ENCODE peak calls at places on chromosomes 1 and 21, in nine cellular contexts. One of them, this sample, is unnamed.

GRCh38 chr1:206117151-206117948 is at the start of gene AVPR1B:
- DNase-seq in left ventricle myocardium inferior: peak
- DNase-seq in fibroblast of lung: peak
- DNase-seq in pancreas: peak
- DNase-seq in iPS DF 6.9: no peak
- DNase-seq in GM03348: peak
- DNase-seq in GM23338: peak
- DNase-seq in DMS 273 treated with DMSO at 0.1 percent for 48 hours: no peak
- DNase-seq in activated T-cell treated with anti-CD3 and anti-CD28 coated beads for 1 hour: no peak
- DNase-seq in this sample: peak

GRCh38 chr1:26412180-26412840 is 1.7 kb downstream of the LIN28A start:
- DNase-seq in left ventricle myocardium inferior: no peak
- DNase-seq in fibroblast of lung: no peak
- DNase-seq in pancreas: no peak
- DNase-seq in iPS DF 6.9: peak
- DNase-seq in GM03348: no peak
- DNase-seq in GM23338: peak
- DNase-seq in DMS 273 treated with DMSO at 0.1 percent for 48 hours: no peak
- DNase-seq in activated T-cell treated with anti-CD3 and anti-CD28 coated beads for 1 hour: no peak
- DNase-seq in this sample: no peak

GRCh38 chr1:196609114-196609737 is 986 bp upstream of the KCNT2 start:
- DNase-seq in left ventricle myocardium inferior: no peak
- DNase-seq in fibroblast of lung: peak
- DNase-seq in pancreas: no peak
- DNase-seq in iPS DF 6.9: peak
- DNase-seq in GM03348: peak
- DNase-seq in GM23338: peak
- DNase-seq in DMS 273 treated with DMSO at 0.1 percent for 48 hours: no peak
- DNase-seq in activated T-cell treated with anti-CD3 and anti-CD28 coated beads for 1 hour: no peak
- DNase-seq in this sample: peak

GRCh38 chr1:186535388-186536133 is 74.6 kb upstream of the PDC start:
- DNase-seq in left ventricle myocardium inferior: no peak
- DNase-seq in fibroblast of lung: peak
- DNase-seq in pancreas: no peak
- DNase-seq in iPS DF 6.9: no peak
- DNase-seq in GM03348: peak
- DNase-seq in GM23338: no peak
- DNase-seq in DMS 273 treated with DMSO at 0.1 percent for 48 hours: no peak
- DNase-seq in activated T-cell treated with anti-CD3 and anti-CD28 coated beads for 1 hour: no peak
- DNase-seq in this sample: peak

GRCh38 chr1:98355656-98356384 is 305.7 kb upstream of the SNX7 start:
- DNase-seq in left ventricle myocardium inferior: no peak
- DNase-seq in fibroblast of lung: peak
- DNase-seq in pancreas: no peak
- DNase-seq in iPS DF 6.9: no peak
- DNase-seq in GM03348: no peak
- DNase-seq in GM23338: no peak
- DNase-seq in DMS 273 treated with DMSO at 0.1 percent for 48 hours: no peak
- DNase-seq in activated T-cell treated with anti-CD3 and anti-CD28 coated beads for 1 hour: no peak
- DNase-seq in this sample: no peak

GRCh38 chr21:43287111-43287973 is 118.5 kb downstream of the CRYAA start:
- DNase-seq in left ventricle myocardium inferior: peak
- DNase-seq in fibroblast of lung: no peak
- DNase-seq in pancreas: no peak
- DNase-seq in iPS DF 6.9: no peak
- DNase-seq in GM03348: no peak
- DNase-seq in GM23338: no peak
- DNase-seq in DMS 273 treated with DMSO at 0.1 percent for 48 hours: no peak
- DNase-seq in activated T-cell treated with anti-CD3 and anti-CD28 coated beads for 1 hour: no peak
- DNase-seq in this sample: no peak

GRCh38 chr21:23374155-23374554 is 2233.1 kb downstream of the MRPL39 start:
- DNase-seq in left ventricle myocardium inferior: no peak
- DNase-seq in fibroblast of lung: no peak
- DNase-seq in pancreas: no peak
- DNase-seq in iPS DF 6.9: no peak
- DNase-seq in GM03348: no peak
- DNase-seq in GM23338: no peak
- DNase-seq in DMS 273 treated with DMSO at 0.1 percent for 48 hours: no peak
- DNase-seq in activated T-cell treated with anti-CD3 and anti-CD28 coated beads for 1 hour: no peak
- DNase-seq in this sample: no peak

GRCh38 chr1:23423415-23424170 is 955 bp downstream of the TCEA3 start:
- DNase-seq in left ventricle myocardium inferior: no peak
- DNase-seq in fibroblast of lung: no peak
- DNase-seq in pancreas: peak
- DNase-seq in iPS DF 6.9: no peak
- DNase-seq in GM03348: peak
- DNase-seq in GM23338: peak
- DNase-seq in DMS 273 treated with DMSO at 0.1 percent for 48 hours: no peak
- DNase-seq in activated T-cell treated with anti-CD3 and anti-CD28 coated beads for 1 hour: no peak
- DNase-seq in this sample: no peak

GRCh38 chr1:10716424-10716823 is 80.0 kb downstream of the CASZ1 start:
- DNase-seq in left ventricle myocardium inferior: no peak
- DNase-seq in fibroblast of lung: no peak
- DNase-seq in pancreas: no peak
- DNase-seq in iPS DF 6.9: no peak
- DNase-seq in GM03348: no peak
- DNase-seq in GM23338: no peak
- DNase-seq in DMS 273 treated with DMSO at 0.1 percent for 48 hours: no peak
- DNase-seq in activated T-cell treated with anti-CD3 and anti-CD28 coated beads for 1 hour: no peak
- DNase-seq in this sample: no peak

GRCh38 chr1:82829527-82829926 is 1028.8 kb downstream of the ADGRL2 start:
- DNase-seq in left ventricle myocardium inferior: no peak
- DNase-seq in fibroblast of lung: no peak
- DNase-seq in pancreas: no peak
- DNase-seq in iPS DF 6.9: no peak
- DNase-seq in GM03348: no peak
- DNase-seq in GM23338: no peak
- DNase-seq in DMS 273 treated with DMSO at 0.1 percent for 48 hours: no peak
- DNase-seq in activated T-cell treated with anti-CD3 and anti-CD28 coated beads for 1 hour: no peak
- DNase-seq in this sample: no peak

GRCh38 chr1:21848524-21849174 is 36.6 kb downstream of the LDLRAD2 start:
- DNase-seq in left ventricle myocardium inferior: no peak
- DNase-seq in fibroblast of lung: no peak
- DNase-seq in pancreas: no peak
- DNase-seq in iPS DF 6.9: no peak
- DNase-seq in GM03348: no peak
- DNase-seq in GM23338: no peak
- DNase-seq in DMS 273 treated with DMSO at 0.1 percent for 48 hours: no peak
- DNase-seq in activated T-cell treated with anti-CD3 and anti-CD28 coated beads for 1 hour: no peak
- DNase-seq in this sample: no peak

GRCh38 chr1:8873506-8874229 is 4.8 kb downstream of the ENO1 start:
- DNase-seq in left ventricle myocardium inferior: peak
- DNase-seq in fibroblast of lung: peak
- DNase-seq in pancreas: peak
- DNase-seq in iPS DF 6.9: peak
- DNase-seq in GM03348: peak
- DNase-seq in GM23338: peak
- DNase-seq in DMS 273 treated with DMSO at 0.1 percent for 48 hours: no peak
- DNase-seq in activated T-cell treated with anti-CD3 and anti-CD28 coated beads for 1 hour: peak
- DNase-seq in this sample: peak

GRCh38 chr1:109396513-109396839 is 1.2 kb downstream of the SORT1 start:
- DNase-seq in left ventricle myocardium inferior: no peak
- DNase-seq in fibroblast of lung: no peak
- DNase-seq in pancreas: no peak
- DNase-seq in iPS DF 6.9: no peak
- DNase-seq in GM03348: no peak
- DNase-seq in GM23338: no peak
- DNase-seq in DMS 273 treated with DMSO at 0.1 percent for 48 hours: no peak
- DNase-seq in activated T-cell treated with anti-CD3 and anti-CD28 coated beads for 1 hour: no peak
- DNase-seq in this sample: no peak

GRCh38 chr1:108192581-108192980 is 7.6 kb downstream of the SLC25A24 start:
- DNase-seq in left ventricle myocardium inferior: no peak
- DNase-seq in fibroblast of lung: no peak
- DNase-seq in pancreas: no peak
- DNase-seq in iPS DF 6.9: no peak
- DNase-seq in GM03348: no peak
- DNase-seq in GM23338: no peak
- DNase-seq in DMS 273 treated with DMSO at 0.1 percent for 48 hours: no peak
- DNase-seq in activated T-cell treated with anti-CD3 and anti-CD28 coated beads for 1 hour: no peak
- DNase-seq in this sample: no peak

GRCh38 chr1:149845416-149845815 is 54.0 kb upstream of the BOLA1 start:
- DNase-seq in left ventricle myocardium inferior: no peak
- DNase-seq in fibroblast of lung: peak
- DNase-seq in pancreas: peak
- DNase-seq in iPS DF 6.9: no peak
- DNase-seq in GM03348: no peak
- DNase-seq in GM23338: peak
- DNase-seq in DMS 273 treated with DMSO at 0.1 percent for 48 hours: no peak
- DNase-seq in activated T-cell treated with anti-CD3 and anti-CD28 coated beads for 1 hour: no peak
- DNase-seq in this sample: no peak

GRCh38 chr1:13663969-13664368 is 36.0 kb upstream of the PRDM2 start:
- DNase-seq in left ventricle myocardium inferior: no peak
- DNase-seq in fibroblast of lung: no peak
- DNase-seq in pancreas: no peak
- DNase-seq in iPS DF 6.9: no peak
- DNase-seq in GM03348: no peak
- DNase-seq in GM23338: no peak
- DNase-seq in DMS 273 treated with DMSO at 0.1 percent for 48 hours: no peak
- DNase-seq in activated T-cell treated with anti-CD3 and anti-CD28 coated beads for 1 hour: no peak
- DNase-seq in this sample: no peak

GRCh38 chr1:8590696-8591351 is 226.6 kb downstream of the RERE start:
- DNase-seq in left ventricle myocardium inferior: no peak
- DNase-seq in fibroblast of lung: no peak
- DNase-seq in pancreas: no peak
- DNase-seq in iPS DF 6.9: no peak
- DNase-seq in GM03348: peak
- DNase-seq in GM23338: no peak
- DNase-seq in DMS 273 treated with DMSO at 0.1 percent for 48 hours: no peak
- DNase-seq in activated T-cell treated with anti-CD3 and anti-CD28 coated beads for 1 hour: no peak
- DNase-seq in this sample: no peak

GRCh38 chr1:155598842-155599331 is 11.1 kb upstream of the MSTO1 start:
- DNase-seq in left ventricle myocardium inferior: no peak
- DNase-seq in fibroblast of lung: peak
- DNase-seq in pancreas: no peak
- DNase-seq in iPS DF 6.9: no peak
- DNase-seq in GM03348: peak
- DNase-seq in GM23338: peak
- DNase-seq in DMS 273 treated with DMSO at 0.1 percent for 48 hours: no peak
- DNase-seq in activated T-cell treated with anti-CD3 and anti-CD28 coated beads for 1 hour: no peak
- DNase-seq in this sample: peak

GRCh38 chr1:15510611-15511405 is 13.2 kb downstream of the CASP9 start:
- DNase-seq in left ventricle myocardium inferior: no peak
- DNase-seq in fibroblast of lung: no peak
- DNase-seq in pancreas: no peak
- DNase-seq in iPS DF 6.9: no peak
- DNase-seq in GM03348: peak
- DNase-seq in GM23338: no peak
- DNase-seq in DMS 273 treated with DMSO at 0.1 percent for 48 hours: no peak
- DNase-seq in activated T-cell treated with anti-CD3 and anti-CD28 coated beads for 1 hour: no peak
- DNase-seq in this sample: no peak

GRCh38 chr21:43338951-43339350 is 88.0 kb downstream of the SIK1 start:
- DNase-seq in left ventricle myocardium inferior: peak
- DNase-seq in fibroblast of lung: no peak
- DNase-seq in pancreas: no peak
- DNase-seq in iPS DF 6.9: no peak
- DNase-seq in GM03348: no peak
- DNase-seq in GM23338: no peak
- DNase-seq in DMS 273 treated with DMSO at 0.1 percent for 48 hours: no peak
- DNase-seq in activated T-cell treated with anti-CD3 and anti-CD28 coated beads for 1 hour: no peak
- DNase-seq in this sample: no peak

GRCh38 chr1:32255072-32256071 is 4.3 kb downstream of the LCK start:
- DNase-seq in left ventricle myocardium inferior: no peak
- DNase-seq in fibroblast of lung: no peak
- DNase-seq in pancreas: no peak
- DNase-seq in iPS DF 6.9: no peak
- DNase-seq in GM03348: no peak
- DNase-seq in GM23338: no peak
- DNase-seq in DMS 273 treated with DMSO at 0.1 percent for 48 hours: no peak
- DNase-seq in activated T-cell treated with anti-CD3 and anti-CD28 coated beads for 1 hour: no peak
- DNase-seq in this sample: no peak

GRCh38 chr1:7584157-7584556 is 186.9 kb upstream of the VAMP3 start:
- DNase-seq in left ventricle myocardium inferior: no peak
- DNase-seq in fibroblast of lung: no peak
- DNase-seq in pancreas: no peak
- DNase-seq in iPS DF 6.9: no peak
- DNase-seq in GM03348: no peak
- DNase-seq in GM23338: no peak
- DNase-seq in DMS 273 treated with DMSO at 0.1 percent for 48 hours: no peak
- DNase-seq in activated T-cell treated with anti-CD3 and anti-CD28 coated beads for 1 hour: no peak
- DNase-seq in this sample: no peak

GRCh38 chr1:174912243-174912642 is 87.5 kb upstream of the CACYBP start:
- DNase-seq in left ventricle myocardium inferior: no peak
- DNase-seq in fibroblast of lung: no peak
- DNase-seq in pancreas: no peak
- DNase-seq in iPS DF 6.9: no peak
- DNase-seq in GM03348: no peak
- DNase-seq in GM23338: no peak
- DNase-seq in DMS 273 treated with DMSO at 0.1 percent for 48 hours: no peak
- DNase-seq in activated T-cell treated with anti-CD3 and anti-CD28 coated beads for 1 hour: no peak
- DNase-seq in this sample: no peak

GRCh38 chr1:206469411-206469932 is 804 bp upstream of the IKBKE start:
- DNase-seq in left ventricle myocardium inferior: no peak
- DNase-seq in fibroblast of lung: no peak
- DNase-seq in pancreas: no peak
- DNase-seq in iPS DF 6.9: no peak
- DNase-seq in GM03348: no peak
- DNase-seq in GM23338: peak
- DNase-seq in DMS 273 treated with DMSO at 0.1 percent for 48 hours: no peak
- DNase-seq in activated T-cell treated with anti-CD3 and anti-CD28 coated beads for 1 hour: no peak
- DNase-seq in this sample: no peak

GRCh38 chr1:30715216-30715615 is 8.2 kb downstream of the MATN1 start:
- DNase-seq in left ventricle myocardium inferior: no peak
- DNase-seq in fibroblast of lung: no peak
- DNase-seq in pancreas: no peak
- DNase-seq in iPS DF 6.9: no peak
- DNase-seq in GM03348: no peak
- DNase-seq in GM23338: peak
- DNase-seq in DMS 273 treated with DMSO at 0.1 percent for 48 hours: no peak
- DNase-seq in activated T-cell treated with anti-CD3 and anti-CD28 coated beads for 1 hour: no peak
- DNase-seq in this sample: no peak

GRCh38 chr1:150548632-150549495 is at the start of gene ADAMTSL4:
- DNase-seq in left ventricle myocardium inferior: peak
- DNase-seq in fibroblast of lung: peak
- DNase-seq in pancreas: no peak
- DNase-seq in iPS DF 6.9: no peak
- DNase-seq in GM03348: peak
- DNase-seq in GM23338: peak
- DNase-seq in DMS 273 treated with DMSO at 0.1 percent for 48 hours: peak
- DNase-seq in activated T-cell treated with anti-CD3 and anti-CD28 coated beads for 1 hour: no peak
- DNase-seq in this sample: peak

GRCh38 chr1:47703981-47704596 is 266.2 kb downstream of the FOXD2 start:
- DNase-seq in left ventricle myocardium inferior: no peak
- DNase-seq in fibroblast of lung: peak
- DNase-seq in pancreas: no peak
- DNase-seq in iPS DF 6.9: no peak
- DNase-seq in GM03348: peak
- DNase-seq in GM23338: no peak
- DNase-seq in DMS 273 treated with DMSO at 0.1 percent for 48 hours: no peak
- DNase-seq in activated T-cell treated with anti-CD3 and anti-CD28 coated beads for 1 hour: no peak
- DNase-seq in this sample: peak

GRCh38 chr1:59317343-59317742 is 20.4 kb downstream of the FGGY start:
- DNase-seq in left ventricle myocardium inferior: no peak
- DNase-seq in fibroblast of lung: no peak
- DNase-seq in pancreas: no peak
- DNase-seq in iPS DF 6.9: no peak
- DNase-seq in GM03348: no peak
- DNase-seq in GM23338: no peak
- DNase-seq in DMS 273 treated with DMSO at 0.1 percent for 48 hours: no peak
- DNase-seq in activated T-cell treated with anti-CD3 and anti-CD28 coated beads for 1 hour: no peak
- DNase-seq in this sample: no peak

GRCh38 chr1:6041432-6042062 is 4.1 kb upstream of the KCNAB2 start:
- DNase-seq in left ventricle myocardium inferior: no peak
- DNase-seq in fibroblast of lung: no peak
- DNase-seq in pancreas: no peak
- DNase-seq in iPS DF 6.9: no peak
- DNase-seq in GM03348: peak
- DNase-seq in GM23338: peak
- DNase-seq in DMS 273 treated with DMSO at 0.1 percent for 48 hours: no peak
- DNase-seq in activated T-cell treated with anti-CD3 and anti-CD28 coated beads for 1 hour: peak
- DNase-seq in this sample: no peak

GRCh38 chr1:19096036-19096833 is 113.8 kb downstream of the UBR4 start:
- DNase-seq in left ventricle myocardium inferior: no peak
- DNase-seq in fibroblast of lung: no peak
- DNase-seq in pancreas: peak
- DNase-seq in iPS DF 6.9: no peak
- DNase-seq in GM03348: peak
- DNase-seq in GM23338: peak
- DNase-seq in DMS 273 treated with DMSO at 0.1 percent for 48 hours: no peak
- DNase-seq in activated T-cell treated with anti-CD3 and anti-CD28 coated beads for 1 hour: no peak
- DNase-seq in this sample: no peak

GRCh38 chr1:206828061-206828460 is 37.4 kb upstream of the IL20 start:
- DNase-seq in left ventricle myocardium inferior: no peak
- DNase-seq in fibroblast of lung: no peak
- DNase-seq in pancreas: no peak
- DNase-seq in iPS DF 6.9: no peak
- DNase-seq in GM03348: no peak
- DNase-seq in GM23338: no peak
- DNase-seq in DMS 273 treated with DMSO at 0.1 percent for 48 hours: no peak
- DNase-seq in activated T-cell treated with anti-CD3 and anti-CD28 coated beads for 1 hour: no peak
- DNase-seq in this sample: no peak

This sample was measured in astrocyte of the spinal cord.